ENCODE peak calls at places on chromosomes 2 and 18, in five cellular contexts. J, N, A, F and O are unnamed samples.

GRCh38 chr2:10329880-10330699 is 27.4 kb downstream of the HPCAL1 start:
- DNase-seq in J (peak; percentile 29), N (peak; percentile 28), A (no peak), F (no peak), O (no peak)

GRCh38 chr2:120468136-120468535 is 122.2 kb downstream of the INHBB start:
- DNase-seq in F (no peak), A (no peak), N (no peak), J (no peak), O (no peak)

GRCh38 chr2:100130595-100131391 is 11.6 kb downstream of the AFF3 start:
- DNase-seq in N (no peak), J (no peak), F (no peak), A (no peak), O (no peak)

GRCh38 chr18:79533146-79533545 is 137.4 kb downstream of the NFATC1 start:
- DNase-seq in F (no peak), A (no peak), J (no peak), N (no peak), O (no peak)

GRCh38 chr2:118290436-118291004 is 202.2 kb downstream of the INSIG2 start:
- DNase-seq in N (no peak), A (no peak), F (no peak), J (no peak), O (no peak)

GRCh38 chr2:40653829-40654228 is 201.9 kb upstream of the SLC8A1 start:
- DNase-seq in J (no peak), F (no peak), N (no peak), A (no peak), O (no peak)

GRCh38 chr2:17483496-17483895 is 34.7 kb downstream of the RAD51AP2 start:
- DNase-seq in A (no peak), F (no peak), J (no peak), N (no peak), O (no peak)

GRCh38 chr2:28588231-28588725 is 92.4 kb downstream of the PLB1 start:
- DNase-seq in F (no peak), A (no peak), N (no peak), J (no peak), O (no peak)

GRCh38 chr18:28767781-28768211 is 590.9 kb upstream of the CDH2 start:
- DNase-seq in J (no peak), A (no peak), N (peak; percentile 87), F (no peak), O (no peak)

GRCh38 chr2:186611526-186611925 is 21.7 kb downstream of the ITGAV start:
- DNase-seq in N (no peak), F (no peak), A (no peak), J (no peak), O (no peak)

DNA sequence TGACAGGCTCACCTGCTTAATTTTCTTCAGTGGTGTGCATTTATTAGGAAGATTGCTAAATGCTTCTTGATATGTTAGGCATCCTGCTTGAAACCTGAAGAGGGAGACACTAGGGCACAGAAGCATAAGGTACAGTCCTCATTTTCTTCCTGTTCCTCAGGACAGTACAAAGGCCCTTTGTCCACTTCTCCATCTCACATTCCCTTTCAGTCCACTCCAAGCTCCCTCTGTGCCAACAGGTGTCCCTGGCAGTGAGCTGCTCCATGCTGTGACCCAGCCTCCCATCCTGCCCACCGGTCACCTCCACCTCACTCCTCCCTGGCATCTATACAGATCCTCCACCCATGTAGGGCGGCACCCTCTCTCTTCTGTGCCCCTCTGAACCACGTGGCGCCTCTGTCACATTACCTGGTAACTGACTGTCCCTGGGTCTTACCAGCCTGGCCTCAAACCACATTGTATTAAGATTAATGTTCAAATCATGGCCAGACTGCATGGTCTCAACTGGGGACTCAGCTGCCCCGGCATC is 162.8 kb downstream of the VAPA start:
- DNase-seq in F (no peak), N (no peak), J (no peak), A (no peak), O (no peak)
- TF ChIP-seq CTCF in F (no peak), N (no peak), J (no peak), A (no peak), O (no peak)

DNA sequence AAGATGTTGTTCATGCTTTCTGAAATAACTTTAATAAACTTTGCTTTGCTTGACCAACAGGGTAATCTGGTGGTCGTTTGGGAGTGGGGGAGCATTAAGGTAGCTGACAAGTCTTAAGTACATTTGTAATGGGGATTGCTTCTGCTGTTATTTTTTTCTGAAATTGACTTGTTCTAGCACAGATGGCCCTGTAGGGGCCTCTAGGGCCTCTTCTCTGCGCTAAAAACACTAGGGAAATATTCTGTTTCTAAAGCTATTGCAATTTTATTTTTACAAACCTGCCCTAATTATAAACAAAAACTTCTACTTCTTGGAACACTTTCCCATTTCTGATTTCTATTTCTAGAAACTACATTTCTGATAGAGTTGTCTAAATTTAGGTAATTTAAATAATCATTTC is 191.3 kb upstream of the KCNJ3 start:
- DNase-seq in F (peak; percentile 3), J (no peak), A (no peak), N (no peak), O (no peak)
- TF ChIP-seq CTCF in F (no peak), J (no peak), A (no peak), N (no peak), O (no peak)

GRCh38 chr18:74784791-74785190 is 187.1 kb downstream of the ZNF407 start:
- DNase-seq in F (no peak), J (no peak), A (no peak), N (no peak), O (no peak)
- TF ChIP-seq CTCF in F (no peak), J (no peak), A (no peak), N (no peak), O (no peak)

GRCh38 chr2:228678110-228678509 is 496.6 kb upstream of the SPHKAP start:
- DNase-seq in J (no peak), A (no peak), F (no peak), N (no peak), O (no peak)

GRCh38 chr2:228675715-228676114 is 494.2 kb upstream of the SPHKAP start:
- DNase-seq in J (no peak), F (peak; percentile 17), N (no peak), A (no peak), O (no peak)

GRCh38 chr2:228681979-228682378 is 500.5 kb upstream of the SPHKAP start:
- DNase-seq in F (no peak), A (no peak), J (no peak), N (no peak), O (no peak)

GRCh38 chr2:228681426-228681825 is 499.9 kb upstream of the SPHKAP start:
- DNase-seq in N (peak; percentile 76), J (no peak), A (no peak), F (peak; percentile 16), O (no peak)
- TF ChIP-seq CTCF in N (peak; percentile 54), J (no peak), A (no peak), F (peak; percentile 50), O (no peak)

GRCh38 chr2:86370579-86370978 is 33.2 kb upstream of the REEP1 start:
- DNase-seq in J (no peak), N (no peak), F (no peak), A (no peak), O (no peak)
- TF ChIP-seq CTCF in J (no peak), N (no peak), F (no peak), A (peak; percentile 15), O (no peak)

DNA sequence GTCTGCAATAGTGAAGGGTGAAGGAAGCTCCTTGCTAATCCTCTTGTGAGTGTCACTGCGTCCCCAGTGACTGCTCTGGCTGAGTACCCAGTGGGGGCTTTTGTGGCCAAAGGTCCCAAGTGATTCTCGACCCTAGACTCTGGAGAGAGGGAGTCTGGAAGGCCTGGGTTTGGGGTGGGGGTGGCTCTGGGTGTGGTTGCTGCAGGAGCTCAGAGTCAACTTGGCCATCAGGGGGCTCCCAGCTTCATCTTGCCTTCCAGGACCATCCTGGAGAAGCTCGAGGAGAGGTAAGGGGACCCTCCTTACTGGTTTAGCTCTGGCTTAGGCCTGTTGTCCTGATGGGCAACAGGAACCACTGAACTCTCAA is 581 bp downstream of the PSD4 start:
- DNase-seq in F (no peak), J (peak; percentile 21), N (no peak), A (no peak), O (no peak)
- TF ChIP-seq CTCF in F (no peak), J (peak; percentile 6), N (no peak), A (no peak), O (peak; percentile 36)

GRCh38 chr18:61637905-61638304 is 254.9 kb downstream of the RNF152 start:
- DNase-seq in A (no peak), F (no peak), N (no peak), J (no peak), O (no peak)

GRCh38 chr18:61639886-61640285 is 252.9 kb downstream of the RNF152 start:
- DNase-seq in N (no peak), J (no peak), F (no peak), A (no peak), O (no peak)

GRCh38 chr18:61635901-61636528 is 256.8 kb downstream of the RNF152 start:
- DNase-seq in J (peak; percentile 7), F (peak; percentile 66), N (peak; percentile 70), A (peak; percentile 31), O (peak; percentile 45)

GRCh38 chr18:61637319-61637718 is 255.5 kb downstream of the RNF152 start:
- DNase-seq in A (no peak), F (no peak), N (no peak), J (no peak), O (no peak)
- TF ChIP-seq CTCF in A (no peak), F (no peak), N (no peak), J (no peak), O (no peak)

GRCh38 chr2:215808996-215809395 is 204.4 kb downstream of the MREG start:
- DNase-seq in J (no peak), F (no peak), A (no peak), N (peak; percentile 53), O (no peak)
- TF ChIP-seq CTCF in J (no peak), F (peak; percentile 47), A (peak; percentile 31), N (peak; percentile 55), O (no peak)

DNA sequence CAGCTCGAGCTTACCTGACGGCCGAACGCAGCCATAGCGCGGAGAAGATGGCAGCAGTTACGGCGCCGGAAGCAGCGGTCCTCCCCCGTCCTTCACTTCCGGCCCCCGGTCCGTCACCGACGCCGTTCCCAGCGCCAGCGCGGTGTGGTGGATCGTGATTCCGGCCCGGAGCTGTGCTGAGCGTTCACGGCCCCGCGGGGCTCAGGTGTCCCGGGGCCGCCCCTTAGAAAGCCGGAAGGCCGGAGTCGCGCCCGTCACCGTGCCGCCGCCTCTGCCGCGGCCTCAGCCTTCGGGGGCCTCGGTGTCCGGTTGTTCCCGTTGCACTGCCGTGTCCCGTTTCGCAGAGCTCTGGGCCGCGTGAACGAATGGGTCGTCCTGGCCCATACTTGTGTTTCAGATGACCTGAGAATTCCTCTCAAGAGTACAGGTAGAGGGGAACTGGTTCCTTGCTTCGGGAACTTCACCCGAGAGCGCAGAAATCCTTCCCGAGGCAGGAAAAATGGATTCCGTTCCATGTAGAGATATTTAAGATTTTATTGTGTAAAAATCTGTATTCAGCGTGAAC is at the start of gene MTERF4:
- DNase-seq in J (peak; percentile 93), F (peak; percentile 97), N (peak; percentile 82), A (peak; percentile 91), O (peak; percentile 87)
- TF ChIP-seq CTCF in J (no peak), F (no peak), N (no peak), A (no peak), O (no peak)